ENCODE peak calls at places on chromosomes 11 and 22, in four cellular contexts. A is stimulated activated naive CD8-positive, alpha-beta T cell treated with anti-CD3 and anti-CD28 coated beads, Interleukin-15, Interleukin-2, amounts not matched to agents 100 U/mL and 50 U/mL, for 24 hours; E is GM12891; B is stimulated activated CD8-positive, alpha-beta memory T cell treated with anti-CD3 and anti-CD28 coated beads, Interleukin-2, amount 100 ng/mL, for 48 hours. N is an unnamed sample.

GRCh38 chr22:50027639-50028537 is 15.3 kb upstream of the IL17REL start:
- DNase-seq in A (peak), B (no peak), E (no peak), N (no peak)

GRCh38 chr11:12140186-12140938 is 30.0 kb downstream of the MICAL2 start:
- DNase-seq in E (no peak), A (no peak), B (no peak), N (no peak)

GRCh38 chr11:10233581-10233980 is 60.4 kb downstream of the SBF2 start:
- DNase-seq in E (no peak), B (no peak), A (no peak), N (no peak)

GRCh38 chr11:1751999-1752906 is 1.9 kb upstream of the IFITM10 start:
- DNase-seq in B (no peak), A (no peak), E (no peak), N (no peak)

GRCh38 chr22:49825944-49826602 is 1.6 kb downstream of the BRD1 start:
- DNase-seq in A (peak), E (no peak), B (peak), N (peak)

GRCh38 chr22:31244044-31244942 is 32.2 kb downstream of the LIMK2 start:
- DNase-seq in E (no peak), A (no peak), B (no peak), N (no peak)

GRCh38 chr22:37633082-37633692 is 6.3 kb upstream of the SH3BP1 start:
- DNase-seq in A (peak), B (peak), E (peak), N (no peak)

GRCh38 chr11:91932151-91932821 is 292.3 kb upstream of the FAT3 start:
- DNase-seq in E (no peak), A (no peak), B (no peak), N (peak)

GRCh38 chr11:107969219-107969618 is 39.5 kb upstream of the CUL5 start:
- DNase-seq in E (no peak), A (no peak), B (no peak), N (no peak)

GRCh38 chr11:99920956-99921355 is 766.1 kb upstream of the ARHGAP42 start:
- DNase-seq in B (no peak), A (no peak), E (no peak), N (no peak)

GRCh38 chr11:82315093-82315492 is 418.6 kb downstream of the FAM181B start:
- DNase-seq in A (peak), E (peak), B (no peak), N (no peak)

GRCh38 chr11:118908264-118908663 is 17.5 kb downstream of the BCL9L start:
- DNase-seq in E (no peak), B (no peak), A (no peak), N (no peak)

GRCh38 chr11:109424893-109425292 is 2.9 kb downstream of the C11orf87 start:
- DNase-seq in A (no peak), B (no peak), E (no peak), N (no peak)

GRCh38 chr11:17692006-17692405 is 27.4 kb upstream of the MYOD1 start:
- DNase-seq in E (no peak), B (no peak), A (no peak), N (no peak)

GRCh38 chr11:72294566-72295395 is 50.8 kb upstream of the PHOX2A start:
- DNase-seq in A (no peak), E (no peak), B (no peak), N (no peak)

GRCh38 chr11:76939219-76939631 is 78.5 kb downstream of the ACER3 start:
- DNase-seq in E (no peak), A (no peak), B (no peak), N (no peak)

GRCh38 chr22:21450320-21450831 is 16.8 kb upstream of the TMEM191C start:
- DNase-seq in E (no peak), A (no peak), B (no peak), N (peak)

GRCh38 chr11:86460461-86461404 is 86.0 kb downstream of the CCDC81 start:
- DNase-seq in B (no peak), E (no peak), A (no peak), N (no peak)

GRCh38 chr11:76388408-76388807 is 7.3 kb downstream of the GVQW3 start:
- DNase-seq in A (no peak), E (no peak), B (no peak), N (no peak)

GRCh38 chr11:68047437-68048290 is 8.8 kb downstream of the TCIRG1 start:
- DNase-seq in A (no peak), B (no peak), E (no peak), N (peak)

N was measured in right cardiac atrium.